ENCODE peak calls at places on chromosomes 12 and 14, in six cellular contexts. X, P, E, K, V and R are unnamed samples.

GRCh38 chr12:4855121-4855924 is 54.4 kb upstream of the KCNA1 start:
- DNase-seq in P (peak; percentile 66), V (peak; percentile 51), E (peak; percentile 44), X (peak; percentile 51), K (peak; percentile 67), R (peak; percentile 47)

GRCh38 chr12:94557896-94558295 is 92.5 kb downstream of the TMCC3 start:
- DNase-seq in V (no peak), P (no peak), X (no peak), K (no peak), E (no peak), R (no peak)

GRCh38 chr12:117622741-117623140 is 261.3 kb upstream of the NOS1 start:
- DNase-seq in V (no peak), P (no peak), E (no peak), K (no peak), X (no peak), R (no peak)

GRCh38 chr12:51887476-51888315 is at the start of gene ANKRD33:
- DNase-seq in K (peak; percentile 95), V (no peak), X (no peak), E (peak; percentile 88), P (no peak), R (no peak)

GRCh38 chr14:53824061-53824460 is 132.6 kb downstream of the BMP4 start:
- DNase-seq in V (peak; percentile 3), X (no peak), P (no peak), E (no peak), K (no peak), R (no peak)

GRCh38 chr14:30410986-30411385 is 148.0 kb upstream of the G2E3 start:
- DNase-seq in X (no peak), V (no peak), E (no peak), K (no peak), P (no peak), R (no peak)

GRCh38 chr14:95875831-95876768 is 532 bp upstream of the TUNAR start:
- DNase-seq in V (no peak), K (peak; percentile 82), X (peak; percentile 20), P (no peak), E (no peak), R (no peak)

GRCh38 chr12:53459097-53459496 is 7.2 kb downstream of the PCBP2 start:
- DNase-seq in K (no peak), P (no peak), E (no peak), X (no peak), V (no peak), R (no peak)

GRCh38 chr12:53173085-53173715 is 7.3 kb upstream of the ZNF740 start:
- DNase-seq in E (peak; percentile 5), K (no peak), P (no peak), X (no peak), V (no peak), R (no peak)

GRCh38 chr12:5736527-5736926 is 208.5 kb downstream of the ANO2 start:
- DNase-seq in P (no peak), X (no peak), K (peak; percentile 30), E (no peak), V (no peak), R (no peak)

GRCh38 chr12:68899251-68899771 is 33.7 kb downstream of the CPM start:
- DNase-seq in X (no peak), P (peak; percentile 46), K (no peak), E (no peak), V (no peak), R (no peak)

GRCh38 chr14:21039585-21040369 is 2.4 kb upstream of the RNASE7 start:
- DNase-seq in V (no peak), E (no peak), X (peak; percentile 34), K (peak; percentile 53), P (peak; percentile 85), R (no peak)
- TF ChIP-seq POLR2AphosphoS5 in V (no peak), E (no peak), X (no peak), K (no peak), P (no peak), R (no peak)

GRCh38 chr14:70181276-70181675 is 7.5 kb downstream of the SLC8A3 start:
- DNase-seq in E (no peak), V (no peak), X (no peak), K (no peak), P (no peak), R (no peak)
- TF ChIP-seq TAF1 in E (no peak), V (no peak), X (no peak), K (no peak), P (no peak), R (no peak)

GRCh38 chr14:92439551-92440344 is 73.8 kb upstream of the RIN3 start:
- DNase-seq in K (no peak), E (no peak), P (no peak), V (no peak), X (no peak), R (no peak)
- TF ChIP-seq POLR2A in K (no peak), E (no peak), P (no peak), V (no peak), X (no peak), R (no peak)

DNA sequence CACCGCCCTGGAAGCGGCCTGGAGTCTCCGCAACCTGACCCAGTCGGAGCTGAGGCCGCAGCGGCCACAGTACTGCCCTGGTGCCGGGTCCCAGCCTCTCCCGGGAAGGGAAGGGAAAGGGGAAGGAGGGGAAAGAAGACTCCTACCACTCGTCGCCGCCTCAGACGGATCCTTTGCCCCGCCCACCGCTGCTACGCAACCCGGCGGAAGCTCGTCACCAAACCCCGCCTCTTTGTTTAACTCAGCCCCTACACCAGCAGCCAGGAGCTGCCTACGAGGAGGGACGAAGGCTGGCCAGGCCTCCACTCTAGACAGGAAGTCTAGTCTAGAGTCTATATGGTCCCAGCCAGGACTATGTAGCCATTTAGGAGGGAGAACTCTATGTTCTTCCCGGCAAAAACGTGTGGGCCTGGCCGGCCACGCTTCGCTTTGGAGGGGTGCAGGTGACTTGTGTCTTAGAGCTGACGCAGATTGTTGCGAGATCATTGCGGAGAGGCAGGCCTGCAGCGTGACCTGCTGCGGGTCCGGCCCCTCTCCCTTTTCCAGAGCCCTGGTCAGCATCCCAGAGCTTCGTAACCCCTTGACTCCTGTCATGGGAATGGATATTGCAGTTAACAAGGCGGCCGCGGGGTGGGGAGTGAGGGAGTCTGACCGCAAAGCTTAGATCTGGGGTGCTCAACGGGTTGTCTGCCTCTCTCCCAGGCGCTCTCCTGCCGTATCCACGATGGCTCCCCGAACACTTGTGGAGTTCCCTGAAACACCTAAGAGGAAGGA is at the start of gene RNF41:
- DNase-seq in E (peak; percentile 94), V (peak; percentile 82), P (peak; percentile 91), X (peak; percentile 94), K (peak; percentile 98), R (peak; percentile 97)
- TF ChIP-seq POLR2AphosphoS5 in E (peak; percentile 90), V (peak; percentile 90), P (peak; percentile 97), X (peak; percentile 72), K (peak; percentile 63), R (peak; percentile 91)

DNA sequence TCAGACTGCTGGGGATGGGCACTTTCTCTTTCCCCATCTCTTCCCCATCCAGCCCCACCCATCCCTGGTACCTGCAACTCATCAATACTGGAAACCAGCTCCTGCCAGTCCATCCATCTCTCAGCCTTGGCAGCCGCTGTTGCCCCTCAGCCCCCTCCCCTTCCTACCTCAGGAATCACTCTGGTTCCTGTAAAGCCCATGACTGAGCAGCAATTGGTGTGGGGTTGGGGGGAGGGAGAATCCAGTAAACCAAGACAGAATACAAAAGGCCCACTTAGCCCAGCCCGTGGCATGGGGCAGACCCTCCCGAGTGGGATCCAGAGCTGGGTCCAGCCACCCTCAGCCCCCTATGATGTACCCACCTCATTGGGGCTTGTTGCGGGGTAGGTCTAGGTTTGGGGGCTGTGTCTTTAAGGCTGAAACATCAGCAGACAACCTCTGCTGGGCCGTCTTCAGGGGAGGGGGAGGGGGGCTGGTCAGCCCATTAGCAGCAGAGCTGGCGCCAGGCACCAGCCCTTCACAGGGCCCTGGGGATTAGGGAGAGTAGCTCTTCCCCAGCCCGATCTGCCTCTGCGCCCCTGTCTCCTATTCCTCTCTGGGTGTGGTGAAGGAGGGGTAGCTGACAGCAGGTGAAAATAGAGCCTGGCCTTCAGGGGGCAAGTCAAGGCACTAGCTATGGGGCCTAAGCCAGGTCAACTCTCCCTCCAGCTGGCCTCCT is 702 bp upstream of the PRPH start:
- DNase-seq in V (no peak), K (no peak), P (no peak), E (no peak), X (no peak), R (no peak)
- TF ChIP-seq TAF1 in V (no peak), K (no peak), P (no peak), E (no peak), X (no peak), R (no peak)

GRCh38 chr12:123591702-123592481 is 7.5 kb downstream of the TMED2 start:
- DNase-seq in V (no peak), E (no peak), K (no peak), P (no peak), X (no peak), R (no peak)

GRCh38 chr12:123599310-123599709 is 2.6 kb upstream of the DDX55 start:
- DNase-seq in X (no peak), E (no peak), K (no peak), V (no peak), P (no peak), R (no peak)

GRCh38 chr12:123598522-123598921 is 3.4 kb upstream of the DDX55 start:
- DNase-seq in X (no peak), E (no peak), P (no peak), K (no peak), V (no peak), R (no peak)

GRCh38 chr12:123597100-123597499 is 4.8 kb upstream of the DDX55 start:
- DNase-seq in V (no peak), P (no peak), K (no peak), X (no peak), E (no peak), R (no peak)

DNA sequence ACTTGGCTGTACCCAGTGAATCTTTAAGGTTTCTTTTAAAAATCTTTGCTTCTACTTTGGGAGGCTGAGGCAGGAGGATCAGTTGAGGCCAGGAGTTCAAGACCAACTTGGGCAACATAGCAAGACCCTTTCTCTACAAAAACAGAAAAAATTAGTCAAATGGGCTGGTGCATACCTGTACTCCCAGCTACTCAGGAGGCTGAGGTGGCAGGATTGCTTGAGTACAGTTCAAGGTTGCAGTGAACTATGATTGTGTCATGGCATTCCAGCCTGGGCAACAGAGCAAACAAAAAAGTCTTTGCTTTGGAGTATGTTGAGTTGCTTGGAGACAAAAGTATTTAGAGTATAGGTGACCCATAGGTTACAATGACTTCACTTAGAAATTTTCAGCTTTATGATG is 6.2 kb upstream of the DDX55 start:
- DNase-seq in X (no peak), E (no peak), P (peak; percentile 96), K (no peak), V (no peak), R (no peak)
- TF ChIP-seq POLR2A in X (no peak), E (no peak), P (no peak), K (no peak), V (no peak), R (no peak)